ENCODE peak calls at places on chromosomes 12 and 14, in five cellular contexts. I is HFF-Myc, A is tibial nerve, S is fibroblast of pulmonary artery, J is WERI-Rb-1. U is an unnamed sample.

GRCh38 chr12:60148109-60148508 is 552.3 kb downstream of the SLC16A7 start:
- DNase-seq in A (no peak), S (peak; percentile 89), I (peak; percentile 76), J (no peak), U (peak; percentile 87)

GRCh38 chr12:117836999-117837736 is 131.6 kb downstream of the KSR2 start:
- DNase-seq in S (peak; percentile 75), A (peak; percentile 86), I (peak; percentile 51), J (peak; percentile 69), U (peak; percentile 78)

GRCh38 chr14:104184911-104185499 is 46.6 kb downstream of the KIF26A start:
- DNase-seq in A (no peak), J (no peak), S (peak; percentile 25), I (no peak), U (no peak)

GRCh38 chr12:77847060-77847541 is 16.4 kb downstream of the NAV3 start:
- DNase-seq in S (peak; percentile 70), J (no peak), A (no peak), I (no peak), U (peak; percentile 54)

GRCh38 chr12:65720739-65721138 is 103.5 kb upstream of the HMGA2 start:
- DNase-seq in S (no peak), J (peak; percentile 18), A (no peak), I (peak; percentile 54), U (peak; percentile 76)

GRCh38 chr14:24378981-24379906 is 11.3 kb downstream of the NFATC4 start:
- DNase-seq in I (no peak), A (no peak), J (no peak), S (no peak), U (no peak)

GRCh38 chr14:96204151-96205058 is at the start of gene BDKRB2:
- DNase-seq in S (peak; percentile 63), I (peak; percentile 46), J (peak; percentile 78), A (peak; percentile 74), U (peak; percentile 67)

GRCh38 chr12:70217416-70217815 is 25.8 kb upstream of the CNOT2 start:
- DNase-seq in J (no peak), S (no peak), A (no peak), I (no peak), U (no peak)

GRCh38 chr12:115070313-115070712 is 386.3 kb upstream of the TBX3 start:
- DNase-seq in A (no peak), S (no peak), J (peak; percentile 19), I (no peak), U (no peak)

GRCh38 chr12:55996201-55996714 is 818 bp upstream of the SUOX start:
- DNase-seq in A (peak; percentile 52), I (peak; percentile 40), S (peak; percentile 79), J (peak; percentile 57), U (peak; percentile 72)

GRCh38 chr12:115354007-115354452 is 670.1 kb upstream of the TBX3 start:
- DNase-seq in I (peak; percentile 88), J (no peak), S (peak; percentile 96), A (peak; percentile 75), U (peak; percentile 98)

GRCh38 chr14:37094502-37094901 is 77.9 kb downstream of the SLC25A21 start:
- DNase-seq in A (no peak), J (no peak), I (no peak), S (no peak), U (no peak)

GRCh38 chr14:55976619-55977018 is 141.6 kb upstream of the PELI2 start:
- DNase-seq in A (no peak), S (peak; percentile 52), J (no peak), I (no peak), U (no peak)

GRCh38 chr14:71532349-71532748 is 399.9 kb upstream of the RGS6 start:
- DNase-seq in S (no peak), J (no peak), A (peak; percentile 30), I (no peak), U (peak; percentile 91)

GRCh38 chr14:50961606-50962259 is 17.4 kb upstream of the PYGL start:
- DNase-seq in I (peak; percentile 91), A (no peak), S (peak; percentile 92), J (no peak), U (peak; percentile 93)

GRCh38 chr12:43740511-43741100 is 18.0 kb downstream of the PUS7L start:
- DNase-seq in A (no peak), I (no peak), J (no peak), S (peak; percentile 6), U (no peak)

GRCh38 chr12:47991592-47991991 is 12.7 kb downstream of the COL2A1 start:
- DNase-seq in S (no peak), I (no peak), J (peak; percentile 81), A (no peak), U (no peak)

GRCh38 chr14:36807727-36808126 is 146.1 kb downstream of the PAX9 start:
- DNase-seq in J (no peak), A (no peak), I (no peak), S (no peak), U (no peak)

GRCh38 chr12:117874842-117875434 is 93.9 kb downstream of the KSR2 start:
- DNase-seq in I (no peak), J (peak; percentile 75), A (peak; percentile 66), S (peak; percentile 64), U (peak; percentile 54)

GRCh38 chr12:124005736-124006581 is 32.9 kb downstream of the ZNF664 start:
- DNase-seq in I (no peak), A (no peak), S (no peak), J (peak; percentile 90), U (no peak)

GRCh38 chr12:109461846-109462766 is 15.0 kb downstream of the KCTD10 start:
- DNase-seq in I (peak; percentile 95), S (peak; percentile 97), J (no peak), A (peak; percentile 89), U (peak; percentile 95)

GRCh38 chr12:64550758-64551157 is 59.5 kb upstream of the RASSF3 start:
- DNase-seq in S (no peak), I (no peak), A (no peak), J (no peak), U (no peak)

GRCh38 chr12:117352883-117353282 is 8.5 kb downstream of the NOS1 start:
- DNase-seq in A (no peak), I (no peak), S (no peak), J (no peak), U (no peak)

GRCh38 chr12:53097207-53097563 is 282 bp upstream of the IGFBP6 start:
- DNase-seq in I (no peak), J (no peak), S (peak; percentile 37), A (no peak), U (peak; percentile 24)

GRCh38 chr14:99191663-99192621 is 80.1 kb downstream of the BCL11B start:
- DNase-seq in I (peak; percentile 21), J (no peak), A (peak; percentile 62), S (peak; percentile 71), U (peak; percentile 78)

GRCh38 chr12:124469193-124469888 is 98.1 kb downstream of the NCOR2 start:
- DNase-seq in A (no peak), S (no peak), I (no peak), J (peak; percentile 59), U (no peak)

GRCh38 chr12:110741371-110741770 is 1.3 kb downstream of the PPP1CC start:
- DNase-seq in J (no peak), I (no peak), S (no peak), A (no peak), U (no peak)

GRCh38 chr14:94977016-94977415 is 180.3 kb downstream of the DICER1 start:
- DNase-seq in A (no peak), J (no peak), I (no peak), S (no peak), U (no peak)

GRCh38 chr14:72479471-72479931 is 414.4 kb downstream of the DPF3 start:
- DNase-seq in S (no peak), A (no peak), I (no peak), J (no peak), U (peak; percentile 13)

DNA sequence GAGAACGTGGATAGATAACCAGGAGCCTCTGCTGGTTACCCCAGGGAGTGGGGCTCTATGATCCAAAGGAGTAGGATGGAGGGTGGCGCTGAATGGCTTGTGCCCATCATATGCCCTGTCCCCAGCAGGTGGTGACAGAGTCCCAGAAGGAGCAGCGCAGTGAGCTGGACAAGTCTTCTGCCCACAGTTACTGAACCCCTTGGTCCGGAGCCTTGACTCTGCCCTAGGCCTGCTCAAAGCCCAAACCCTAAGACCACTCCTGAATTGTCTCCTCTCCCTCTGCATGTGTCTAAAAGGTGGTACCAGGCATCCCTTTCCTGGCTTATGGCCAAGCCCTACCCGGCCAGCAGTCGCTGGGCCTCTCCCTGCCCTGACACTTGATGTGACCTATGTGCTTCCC is 3.2 kb downstream of the PRPH start:
- DNase-seq in A (no peak), J (no peak), I (no peak), S (no peak), U (no peak)
- TF ChIP-seq CTCF in A (no peak), J (peak; percentile 10), I (no peak), S (no peak), U (no peak)

DNA sequence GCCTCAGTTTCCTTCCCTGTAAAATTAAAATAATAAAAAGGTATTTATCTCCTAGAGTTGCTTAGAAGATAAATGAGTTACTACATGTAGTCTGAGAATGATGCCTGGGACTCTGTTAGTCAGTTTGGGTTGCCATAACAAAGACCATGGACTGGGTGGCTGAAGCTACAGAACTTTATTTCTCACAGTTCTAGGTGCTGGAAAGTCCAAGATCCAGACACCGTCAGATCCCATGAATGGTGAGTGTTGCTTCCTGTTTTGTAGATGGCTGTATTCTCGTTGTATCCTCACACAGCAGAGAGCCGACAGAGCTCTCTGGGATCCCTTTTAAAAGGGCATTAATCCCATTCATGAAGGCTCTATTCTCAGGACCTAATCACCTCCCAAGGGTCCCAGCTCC is 64.0 kb upstream of the LTA4H start:
- DNase-seq in S (no peak), A (no peak), J (no peak), I (no peak), U (no peak)
- H3K4me3 ChIP-seq in S (no peak overlapping the region), A (no peak overlapping the region), J (no peak overlapping the region), I (no peak overlapping the region), U (no peak overlapping the region)

GRCh38 chr14:69260979-69261605 is 1.1 kb downstream of the GALNT16 start:
- DNase-seq in A (no peak), J (peak; percentile 57), S (no peak), I (no peak), U (no peak)
- TF ChIP-seq CTCF in A (peak; percentile 54), J (peak; percentile 86), S (peak; percentile 24), I (peak; percentile 37), U (peak; percentile 44)

GRCh38 chr12:1668833-1669543 is 21.9 kb upstream of the ADIPOR2 start:
- DNase-seq in I (no peak), S (no peak), J (no peak), A (no peak), U (no peak)
- H3K4me3 ChIP-seq in I (no peak overlapping the region), S (no peak overlapping the region), J (no peak overlapping the region), A (no peak overlapping the region), U (no peak overlapping the region)

DNA sequence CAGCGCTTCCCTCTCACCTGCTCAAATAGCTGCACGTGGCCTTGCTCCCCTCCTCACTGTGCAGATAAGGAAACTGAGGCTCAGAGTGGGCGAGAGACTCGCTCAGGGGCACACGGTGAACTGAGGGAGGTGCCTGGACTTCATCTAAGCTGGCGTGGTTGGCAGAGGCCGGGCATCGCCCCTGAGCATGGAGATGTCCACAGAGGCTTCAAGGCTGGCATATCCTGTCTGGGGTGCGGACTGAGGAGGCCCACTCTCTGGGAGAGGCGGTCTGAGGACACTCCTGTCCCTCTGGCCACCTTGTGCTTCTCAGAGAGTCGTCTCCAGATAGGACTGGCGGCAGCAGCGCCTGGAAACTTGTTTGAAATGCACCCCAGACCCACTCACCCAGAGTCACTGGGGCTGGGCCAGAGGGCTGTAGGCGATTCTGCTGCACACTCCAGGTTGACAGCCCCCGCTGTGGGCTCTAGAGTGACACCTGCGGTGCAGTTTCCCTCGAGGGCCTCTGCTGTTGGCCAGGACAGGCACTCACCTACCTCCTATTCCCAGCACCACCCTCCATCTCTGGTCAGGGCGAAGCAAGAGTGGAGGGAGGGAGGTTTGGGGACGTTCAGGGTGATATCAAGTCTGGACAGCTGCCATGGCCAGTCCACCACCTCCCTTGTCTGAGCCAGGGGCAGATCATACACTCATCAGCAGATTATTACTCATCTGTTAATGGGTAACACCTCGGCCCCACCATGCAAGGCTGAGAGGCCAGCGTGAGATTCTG is 11.2 kb upstream of the LBHD2 start:
- DNase-seq in S (no peak), J (no peak), I (no peak), A (no peak), U (no peak)
- TF ChIP-seq CTCF in S (no peak), J (peak; percentile 45), I (no peak), A (no peak), U (no peak)

U was measured in astrocyte of the spinal cord.